ENCODE peak calls at places on chromosomes 6 and 20, in ten cellular contexts. One of them, this sample, is unnamed.

GRCh38 chr20:1935696-1936366 is 40.6 kb downstream of the SIRPA start:
- DNase-seq in left ventricle myocardium inferior: peak
- DNase-seq in cardiac muscle cell: peak
- DNase-seq in HepG2: no peak
- DNase-seq in cardiac fibroblast: peak
- DNase-seq in upper lobe of right lung: peak
- DNase-seq in pancreas: peak
- DNase-seq in fibroblast of mammary gland: no peak
- DNase-seq in thyroid gland: no peak
- DNase-seq in astrocyte of the cerebellum: no peak
- DNase-seq in this sample: no peak

GRCh38 chr6:75296811-75297779 is 12.5 kb upstream of the TMEM30A start:
- DNase-seq in HepG2: peak
- DNase-seq in cardiac fibroblast: peak
- DNase-seq in left ventricle myocardium inferior: no peak
- DNase-seq in fibroblast of mammary gland: peak
- DNase-seq in cardiac muscle cell: peak
- DNase-seq in pancreas: no peak
- DNase-seq in astrocyte of the cerebellum: peak
- DNase-seq in thyroid gland: no peak
- DNase-seq in upper lobe of right lung: no peak
- DNase-seq in this sample: peak

GRCh38 chr20:25218492-25218891 is 23.0 kb downstream of the ENTPD6 start:
- DNase-seq in left ventricle myocardium inferior: no peak
- DNase-seq in cardiac fibroblast: no peak
- DNase-seq in HepG2: no peak
- DNase-seq in astrocyte of the cerebellum: no peak
- DNase-seq in cardiac muscle cell: no peak
- DNase-seq in upper lobe of right lung: no peak
- DNase-seq in fibroblast of mammary gland: no peak
- DNase-seq in pancreas: no peak
- DNase-seq in thyroid gland: no peak
- DNase-seq in this sample: no peak

GRCh38 chr6:150334790-150335783 is 33.7 kb upstream of the IYD start:
- DNase-seq in thyroid gland: peak
- DNase-seq in HepG2: peak
- DNase-seq in left ventricle myocardium inferior: no peak
- DNase-seq in cardiac fibroblast: peak
- DNase-seq in astrocyte of the cerebellum: peak
- DNase-seq in upper lobe of right lung: no peak
- DNase-seq in fibroblast of mammary gland: peak
- DNase-seq in pancreas: peak
- DNase-seq in cardiac muscle cell: peak
- DNase-seq in this sample: peak

GRCh38 chr20:51034461-51034860 is 11.6 kb upstream of the KCNG1 start:
- DNase-seq in cardiac fibroblast: no peak
- DNase-seq in upper lobe of right lung: no peak
- DNase-seq in HepG2: no peak
- DNase-seq in fibroblast of mammary gland: peak
- DNase-seq in cardiac muscle cell: no peak
- DNase-seq in pancreas: no peak
- DNase-seq in left ventricle myocardium inferior: no peak
- DNase-seq in thyroid gland: no peak
- DNase-seq in astrocyte of the cerebellum: no peak
- DNase-seq in this sample: no peak

GRCh38 chr20:5859611-5860010 is 90.7 kb downstream of the TRMT6 start:
- DNase-seq in left ventricle myocardium inferior: no peak
- DNase-seq in astrocyte of the cerebellum: no peak
- DNase-seq in cardiac muscle cell: no peak
- DNase-seq in thyroid gland: no peak
- DNase-seq in cardiac fibroblast: peak
- DNase-seq in pancreas: no peak
- DNase-seq in HepG2: no peak
- DNase-seq in fibroblast of mammary gland: peak
- DNase-seq in upper lobe of right lung: no peak
- DNase-seq in this sample: no peak

GRCh38 chr6:158909938-158910337 is 90.1 kb downstream of the RSPH3 start:
- DNase-seq in thyroid gland: no peak
- DNase-seq in cardiac fibroblast: peak
- DNase-seq in cardiac muscle cell: peak
- DNase-seq in fibroblast of mammary gland: no peak
- DNase-seq in astrocyte of the cerebellum: no peak
- DNase-seq in upper lobe of right lung: no peak
- DNase-seq in left ventricle myocardium inferior: no peak
- DNase-seq in pancreas: no peak
- DNase-seq in HepG2: no peak
- DNase-seq in this sample: no peak

GRCh38 chr6:10315034-10315433 is 99.8 kb downstream of the TFAP2A start:
- DNase-seq in fibroblast of mammary gland: no peak
- DNase-seq in cardiac muscle cell: no peak
- DNase-seq in HepG2: no peak
- DNase-seq in left ventricle myocardium inferior: no peak
- DNase-seq in astrocyte of the cerebellum: no peak
- DNase-seq in thyroid gland: no peak
- DNase-seq in upper lobe of right lung: no peak
- DNase-seq in pancreas: no peak
- DNase-seq in cardiac fibroblast: no peak
- DNase-seq in this sample: no peak

GRCh38 chr6:125022391-125022989 is 60.3 kb downstream of the RNF217 start:
- DNase-seq in pancreas: no peak
- DNase-seq in upper lobe of right lung: no peak
- DNase-seq in cardiac muscle cell: no peak
- DNase-seq in cardiac fibroblast: peak
- DNase-seq in thyroid gland: peak
- DNase-seq in HepG2: no peak
- DNase-seq in fibroblast of mammary gland: peak
- DNase-seq in astrocyte of the cerebellum: no peak
- DNase-seq in left ventricle myocardium inferior: no peak
- DNase-seq in this sample: peak

GRCh38 chr6:14440215-14440890 is 322.8 kb downstream of the CD83 start:
- DNase-seq in upper lobe of right lung: no peak
- DNase-seq in HepG2: no peak
- DNase-seq in left ventricle myocardium inferior: no peak
- DNase-seq in cardiac fibroblast: no peak
- DNase-seq in fibroblast of mammary gland: peak
- DNase-seq in thyroid gland: no peak
- DNase-seq in cardiac muscle cell: no peak
- DNase-seq in astrocyte of the cerebellum: no peak
- DNase-seq in pancreas: no peak
- DNase-seq in this sample: no peak

GRCh38 chr6:33437666-33438065 is 16.7 kb upstream of the ZBTB9 start:
- DNase-seq in cardiac fibroblast: no peak
- DNase-seq in upper lobe of right lung: no peak
- DNase-seq in cardiac muscle cell: no peak
- DNase-seq in left ventricle myocardium inferior: no peak
- DNase-seq in fibroblast of mammary gland: no peak
- DNase-seq in astrocyte of the cerebellum: no peak
- DNase-seq in pancreas: no peak
- DNase-seq in thyroid gland: no peak
- DNase-seq in HepG2: no peak
- DNase-seq in this sample: no peak

GRCh38 chr20:10487354-10488115 is 52.4 kb downstream of the SLX4IP start:
- DNase-seq in cardiac muscle cell: no peak
- DNase-seq in fibroblast of mammary gland: peak
- DNase-seq in thyroid gland: no peak
- DNase-seq in pancreas: no peak
- DNase-seq in left ventricle myocardium inferior: no peak
- DNase-seq in upper lobe of right lung: no peak
- DNase-seq in HepG2: no peak
- DNase-seq in cardiac fibroblast: peak
- DNase-seq in astrocyte of the cerebellum: no peak
- DNase-seq in this sample: peak

GRCh38 chr6:354631-355280 is 36.8 kb upstream of the IRF4 start:
- DNase-seq in HepG2: no peak
- DNase-seq in cardiac muscle cell: no peak
- DNase-seq in thyroid gland: no peak
- DNase-seq in pancreas: no peak
- DNase-seq in left ventricle myocardium inferior: no peak
- DNase-seq in upper lobe of right lung: peak
- DNase-seq in cardiac fibroblast: no peak
- DNase-seq in fibroblast of mammary gland: no peak
- DNase-seq in astrocyte of the cerebellum: no peak
- DNase-seq in this sample: no peak
- H3K4me3 ChIP-seq in HepG2: no peak
- H3K4me3 ChIP-seq in cardiac muscle cell: no peak
- H3K4me3 ChIP-seq in thyroid gland: no peak
- H3K4me3 ChIP-seq in pancreas: no peak
- H3K4me3 ChIP-seq in left ventricle myocardium inferior: no peak
- H3K4me3 ChIP-seq in upper lobe of right lung: no peak
- H3K4me3 ChIP-seq in cardiac fibroblast: no peak
- H3K4me3 ChIP-seq in fibroblast of mammary gland: no peak
- H3K4me3 ChIP-seq in astrocyte of the cerebellum: no peak
- H3K4me3 ChIP-seq in this sample: no peak

DNA sequence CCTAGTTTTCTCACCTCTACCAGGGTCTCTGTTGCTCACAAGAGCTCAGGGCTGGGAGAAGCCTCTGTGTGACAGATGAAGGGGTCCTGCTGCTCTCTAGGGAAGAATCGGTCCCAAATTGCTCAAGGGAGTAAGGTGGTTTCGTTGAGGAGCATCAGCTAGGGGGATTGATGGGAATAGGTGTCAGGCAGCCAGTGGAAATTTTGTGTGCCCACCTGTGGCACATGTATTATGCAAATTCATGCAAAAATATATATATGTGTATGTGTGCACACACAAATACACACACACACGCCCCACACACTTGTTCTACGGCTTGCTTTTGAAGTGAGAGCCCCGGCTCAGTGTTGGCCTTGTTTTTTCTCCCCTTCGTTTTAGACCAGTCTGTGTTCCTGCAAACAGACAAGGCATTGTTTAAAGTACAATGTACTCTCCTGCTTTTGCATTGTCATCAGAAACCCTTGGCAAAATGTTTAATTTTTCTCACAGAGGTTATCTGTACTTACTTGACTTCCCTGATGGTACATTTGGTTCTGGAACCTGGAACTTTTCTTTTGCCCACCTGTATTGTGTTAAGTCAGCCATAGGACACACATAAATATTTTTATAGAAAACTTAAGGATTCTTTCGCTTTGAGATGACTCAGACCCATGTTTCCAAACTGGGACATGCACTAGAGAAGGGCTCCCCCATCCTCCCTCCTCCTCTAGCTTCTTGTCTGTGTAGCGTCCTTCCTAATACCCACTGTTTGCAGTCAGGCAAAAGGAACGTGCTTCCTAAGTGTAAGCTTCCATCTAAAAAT is 26.7 kb downstream of the FOXO3 start:
- DNase-seq in pancreas: no peak
- DNase-seq in thyroid gland: no peak
- DNase-seq in cardiac muscle cell: no peak
- DNase-seq in astrocyte of the cerebellum: no peak
- DNase-seq in HepG2: peak
- DNase-seq in cardiac fibroblast: peak
- DNase-seq in upper lobe of right lung: no peak
- DNase-seq in left ventricle myocardium inferior: no peak
- DNase-seq in fibroblast of mammary gland: peak
- DNase-seq in this sample: peak
- H3K4me3 ChIP-seq in pancreas: no peak
- H3K4me3 ChIP-seq in thyroid gland: no peak
- H3K4me3 ChIP-seq in cardiac muscle cell: no peak
- H3K4me3 ChIP-seq in astrocyte of the cerebellum: no peak
- H3K4me3 ChIP-seq in HepG2: no peak
- H3K4me3 ChIP-seq in cardiac fibroblast: no peak
- H3K4me3 ChIP-seq in upper lobe of right lung: no peak
- H3K4me3 ChIP-seq in left ventricle myocardium inferior: peak
- H3K4me3 ChIP-seq in fibroblast of mammary gland: no peak
- H3K4me3 ChIP-seq in this sample: no peak

GRCh38 chr20:460180-460579 is 2.2 kb downstream of the TBC1D20 start:
- DNase-seq in pancreas: no peak
- DNase-seq in astrocyte of the cerebellum: no peak
- DNase-seq in upper lobe of right lung: no peak
- DNase-seq in cardiac muscle cell: no peak
- DNase-seq in left ventricle myocardium inferior: no peak
- DNase-seq in thyroid gland: no peak
- DNase-seq in HepG2: peak
- DNase-seq in fibroblast of mammary gland: no peak
- DNase-seq in cardiac fibroblast: no peak
- DNase-seq in this sample: no peak

GRCh38 chr20:461254-462198 is 807 bp downstream of the TBC1D20 start:
- DNase-seq in thyroid gland: peak
- DNase-seq in left ventricle myocardium inferior: peak
- DNase-seq in astrocyte of the cerebellum: no peak
- DNase-seq in cardiac muscle cell: peak
- DNase-seq in cardiac fibroblast: peak
- DNase-seq in HepG2: no peak
- DNase-seq in upper lobe of right lung: peak
- DNase-seq in fibroblast of mammary gland: peak
- DNase-seq in pancreas: peak
- DNase-seq in this sample: peak

GRCh38 chr20:462199-462991 is at the start of gene TBC1D20:
- DNase-seq in fibroblast of mammary gland: peak
- DNase-seq in HepG2: peak
- DNase-seq in astrocyte of the cerebellum: peak
- DNase-seq in thyroid gland: peak
- DNase-seq in pancreas: peak
- DNase-seq in left ventricle myocardium inferior: peak
- DNase-seq in cardiac fibroblast: peak
- DNase-seq in cardiac muscle cell: peak
- DNase-seq in upper lobe of right lung: peak
- DNase-seq in this sample: peak

GRCh38 chr20:458766-459165 is 3.6 kb downstream of the TBC1D20 start:
- DNase-seq in cardiac muscle cell: no peak
- DNase-seq in thyroid gland: no peak
- DNase-seq in HepG2: no peak
- DNase-seq in astrocyte of the cerebellum: no peak
- DNase-seq in fibroblast of mammary gland: no peak
- DNase-seq in left ventricle myocardium inferior: no peak
- DNase-seq in cardiac fibroblast: no peak
- DNase-seq in upper lobe of right lung: no peak
- DNase-seq in pancreas: no peak
- DNase-seq in this sample: no peak

GRCh38 chr20:460707-461106 is 1.6 kb downstream of the TBC1D20 start:
- DNase-seq in HepG2: peak
- DNase-seq in cardiac muscle cell: no peak
- DNase-seq in pancreas: no peak
- DNase-seq in thyroid gland: peak
- DNase-seq in cardiac fibroblast: peak
- DNase-seq in fibroblast of mammary gland: peak
- DNase-seq in upper lobe of right lung: no peak
- DNase-seq in left ventricle myocardium inferior: no peak
- DNase-seq in astrocyte of the cerebellum: no peak
- DNase-seq in this sample: peak
- H3K4me3 ChIP-seq in HepG2: peak
- H3K4me3 ChIP-seq in cardiac muscle cell: peak
- H3K4me3 ChIP-seq in pancreas: no peak
- H3K4me3 ChIP-seq in thyroid gland: no peak
- H3K4me3 ChIP-seq in cardiac fibroblast: peak
- H3K4me3 ChIP-seq in fibroblast of mammary gland: peak
- H3K4me3 ChIP-seq in upper lobe of right lung: peak
- H3K4me3 ChIP-seq in left ventricle myocardium inferior: peak
- H3K4me3 ChIP-seq in astrocyte of the cerebellum: peak
- H3K4me3 ChIP-seq in this sample: peak

DNA sequence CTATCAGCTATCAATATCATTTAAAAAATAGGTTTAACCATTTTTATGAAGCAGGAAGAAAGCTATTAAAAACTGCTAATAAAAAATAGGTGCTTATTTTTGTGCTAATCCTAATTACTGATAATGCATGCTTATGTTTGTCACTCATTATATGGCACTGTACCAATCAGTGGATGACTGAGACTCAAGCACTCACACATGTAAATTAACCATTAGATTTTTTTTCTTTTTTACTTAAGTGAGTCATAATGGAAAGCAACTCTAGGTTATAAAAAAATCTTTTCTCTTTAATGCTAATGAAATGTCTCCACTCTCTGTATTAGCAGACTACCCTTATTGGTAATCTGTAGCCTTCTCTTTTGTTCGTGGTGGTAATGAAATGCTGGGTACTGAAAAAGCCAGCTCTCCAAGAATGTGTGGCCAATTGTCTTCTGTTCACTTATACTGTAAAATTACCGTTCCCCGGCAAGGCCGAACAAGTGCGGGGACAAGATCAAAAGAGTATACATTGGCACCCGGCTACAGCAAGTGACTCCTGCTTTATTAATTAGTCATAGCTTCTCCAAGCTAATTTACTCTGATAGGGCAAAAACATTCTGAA is 69.0 kb downstream of the AFG1L start:
- DNase-seq in thyroid gland: no peak
- DNase-seq in left ventricle myocardium inferior: no peak
- DNase-seq in cardiac fibroblast: no peak
- DNase-seq in upper lobe of right lung: no peak
- DNase-seq in HepG2: no peak
- DNase-seq in cardiac muscle cell: no peak
- DNase-seq in astrocyte of the cerebellum: no peak
- DNase-seq in pancreas: no peak
- DNase-seq in fibroblast of mammary gland: no peak
- DNase-seq in this sample: no peak
- H3K4me3 ChIP-seq in thyroid gland: no peak
- H3K4me3 ChIP-seq in left ventricle myocardium inferior: no peak
- H3K4me3 ChIP-seq in cardiac fibroblast: no peak
- H3K4me3 ChIP-seq in upper lobe of right lung: no peak
- H3K4me3 ChIP-seq in HepG2: no peak
- H3K4me3 ChIP-seq in cardiac muscle cell: no peak
- H3K4me3 ChIP-seq in astrocyte of the cerebellum: peak
- H3K4me3 ChIP-seq in pancreas: no peak
- H3K4me3 ChIP-seq in fibroblast of mammary gland: no peak
- H3K4me3 ChIP-seq in this sample: no peak